ENCODE peak calls at places on chromosomes 13 and 19, in five cellular contexts. One of them, this sample, is unnamed.

GRCh38 chr13:42752731-42753130 is 28.7 kb upstream of the FAM216B start:
- DNase-seq in GM23338: no peak
- DNase-seq in PC-3: no peak
- DNase-seq in neural progenitor cell: no peak
- DNase-seq in PC-9: no peak
- DNase-seq in this sample: no peak

GRCh38 chr13:34611678-34612077 is 330.4 kb upstream of the NBEA start:
- DNase-seq in PC-3: no peak
- DNase-seq in PC-9: no peak
- DNase-seq in neural progenitor cell: peak
- DNase-seq in GM23338: no peak
- DNase-seq in this sample: no peak

GRCh38 chr13:107376393-107377085 is 808.6 kb upstream of the ARGLU1 start:
- DNase-seq in neural progenitor cell: no peak
- DNase-seq in PC-9: no peak
- DNase-seq in GM23338: no peak
- DNase-seq in PC-3: no peak
- DNase-seq in this sample: peak

GRCh38 chr13:47903836-47904235 is 97.2 kb downstream of the SUCLA2 start:
- DNase-seq in GM23338: no peak
- DNase-seq in neural progenitor cell: no peak
- DNase-seq in PC-3: peak
- DNase-seq in PC-9: peak
- DNase-seq in this sample: peak

GRCh38 chr13:111187879-111188643 is 73.0 kb downstream of the ARHGEF7 start:
- DNase-seq in neural progenitor cell: no peak
- DNase-seq in PC-3: peak
- DNase-seq in PC-9: no peak
- DNase-seq in GM23338: no peak
- DNase-seq in this sample: no peak

GRCh38 chr19:28414748-28415147 is 798.2 kb downstream of the UQCRFS1 start:
- DNase-seq in PC-3: no peak
- DNase-seq in GM23338: no peak
- DNase-seq in PC-9: no peak
- DNase-seq in neural progenitor cell: no peak
- DNase-seq in this sample: no peak

GRCh38 chr19:30854661-30855060 is 482.5 kb downstream of the ZNF536 start:
- DNase-seq in GM23338: no peak
- DNase-seq in neural progenitor cell: no peak
- DNase-seq in PC-9: no peak
- DNase-seq in PC-3: no peak
- DNase-seq in this sample: no peak

GRCh38 chr13:21690955-21691354 is 20.1 kb downstream of the FGF9 start:
- DNase-seq in PC-9: no peak
- DNase-seq in neural progenitor cell: no peak
- DNase-seq in PC-3: no peak
- DNase-seq in GM23338: no peak
- DNase-seq in this sample: no peak

GRCh38 chr13:45331981-45332830 is 8.8 kb downstream of the TPT1 start:
- DNase-seq in PC-3: peak
- DNase-seq in GM23338: no peak
- DNase-seq in PC-9: peak
- DNase-seq in neural progenitor cell: no peak
- DNase-seq in this sample: peak

GRCh38 chr13:109989155-109989554 is 202.8 kb upstream of the IRS2 start:
- DNase-seq in GM23338: no peak
- DNase-seq in PC-9: no peak
- DNase-seq in PC-3: peak
- DNase-seq in neural progenitor cell: no peak
- DNase-seq in this sample: no peak

GRCh38 chr13:111912453-111912866 is 154.5 kb upstream of the SOX1 start:
- DNase-seq in GM23338: no peak
- DNase-seq in PC-9: no peak
- DNase-seq in neural progenitor cell: no peak
- DNase-seq in PC-3: no peak
- DNase-seq in this sample: no peak

GRCh38 chr19:45716314-45717130 is 14.2 kb downstream of the FBXO46 start:
- DNase-seq in neural progenitor cell: peak
- DNase-seq in GM23338: peak
- DNase-seq in PC-3: peak
- DNase-seq in PC-9: peak
- DNase-seq in this sample: no peak

GRCh38 chr19:3670796-3671679 is 29.2 kb downstream of the PIP5K1C start:
- DNase-seq in PC-3: no peak
- DNase-seq in PC-9: no peak
- DNase-seq in neural progenitor cell: no peak
- DNase-seq in GM23338: no peak
- DNase-seq in this sample: no peak

GRCh38 chr13:109088528-109088927 is 459.1 kb downstream of the MYO16 start:
- DNase-seq in PC-9: no peak
- DNase-seq in GM23338: peak
- DNase-seq in neural progenitor cell: peak
- DNase-seq in PC-3: no peak
- DNase-seq in this sample: peak

GRCh38 chr19:4375164-4375619 is 25.2 kb downstream of the SH3GL1 start:
- DNase-seq in PC-9: peak
- DNase-seq in PC-3: peak
- DNase-seq in neural progenitor cell: no peak
- DNase-seq in GM23338: peak
- DNase-seq in this sample: no peak

GRCh38 chr13:30346159-30346788 is 38.9 kb upstream of the KATNAL1 start:
- DNase-seq in neural progenitor cell: no peak
- DNase-seq in PC-9: no peak
- DNase-seq in GM23338: no peak
- DNase-seq in PC-3: no peak
- DNase-seq in this sample: no peak

GRCh38 chr19:49057636-49058234 is at the start of gene CGB7:
- DNase-seq in neural progenitor cell: peak
- DNase-seq in PC-3: peak
- DNase-seq in GM23338: peak
- DNase-seq in PC-9: no peak
- DNase-seq in this sample: peak

GRCh38 chr19:46928951-46929350 is 68.2 kb downstream of the ARHGAP35 start:
- DNase-seq in PC-9: no peak
- DNase-seq in PC-3: peak
- DNase-seq in GM23338: peak
- DNase-seq in neural progenitor cell: no peak
- DNase-seq in this sample: peak

GRCh38 chr19:53158119-53158656 is 665 bp downstream of the ZNF347 start:
- DNase-seq in neural progenitor cell: peak
- DNase-seq in PC-3: peak
- DNase-seq in PC-9: no peak
- DNase-seq in GM23338: peak
- DNase-seq in this sample: peak

GRCh38 chr19:30784850-30785459 is 412.8 kb downstream of the ZNF536 start:
- DNase-seq in PC-3: peak
- DNase-seq in PC-9: no peak
- DNase-seq in GM23338: peak
- DNase-seq in neural progenitor cell: peak
- DNase-seq in this sample: peak

GRCh38 chr19:47399198-47399597 is 20.1 kb downstream of the MEIS3 start:
- DNase-seq in PC-3: no peak
- DNase-seq in GM23338: peak
- DNase-seq in neural progenitor cell: no peak
- DNase-seq in PC-9: no peak
- DNase-seq in this sample: no peak

GRCh38 chr13:112055417-112056206 is 11.3 kb upstream of the SOX1 start:
- DNase-seq in GM23338: peak
- DNase-seq in neural progenitor cell: peak
- DNase-seq in PC-3: no peak
- DNase-seq in PC-9: no peak
- DNase-seq in this sample: no peak

GRCh38 chr13:20174656-20175405 is 14.0 kb upstream of the GJA3 start:
- DNase-seq in PC-9: peak
- DNase-seq in GM23338: no peak
- DNase-seq in PC-3: peak
- DNase-seq in neural progenitor cell: no peak
- DNase-seq in this sample: peak

GRCh38 chr19:45103200-45103624 is 10.2 kb downstream of the PPP1R37 start:
- DNase-seq in neural progenitor cell: no peak
- DNase-seq in GM23338: no peak
- DNase-seq in PC-9: no peak
- DNase-seq in PC-3: no peak
- DNase-seq in this sample: peak

GRCh38 chr19:45087531-45087930 is 5.4 kb upstream of the PPP1R37 start:
- DNase-seq in PC-3: no peak
- DNase-seq in neural progenitor cell: no peak
- DNase-seq in PC-9: no peak
- DNase-seq in GM23338: no peak
- DNase-seq in this sample: no peak

GRCh38 chr13:36275190-36276002 is 22.2 kb downstream of the CCDC169 start:
- DNase-seq in neural progenitor cell: peak
- DNase-seq in PC-3: peak
- DNase-seq in GM23338: peak
- DNase-seq in PC-9: peak
- DNase-seq in this sample: peak

GRCh38 chr19:33724021-33724722 is 72.5 kb upstream of the KCTD15 start:
- DNase-seq in PC-9: no peak
- DNase-seq in neural progenitor cell: no peak
- DNase-seq in PC-3: no peak
- DNase-seq in GM23338: no peak
- DNase-seq in this sample: no peak

GRCh38 chr13:41558781-41559560 is 101.6 kb downstream of the RGCC start:
- DNase-seq in PC-9: no peak
- DNase-seq in neural progenitor cell: no peak
- DNase-seq in GM23338: no peak
- DNase-seq in PC-3: no peak
- DNase-seq in this sample: no peak

GRCh38 chr19:44741841-44742352 is 6.6 kb upstream of the BCL3 start:
- DNase-seq in neural progenitor cell: peak
- DNase-seq in PC-3: peak
- DNase-seq in PC-9: peak
- DNase-seq in GM23338: no peak
- DNase-seq in this sample: peak

GRCh38 chr13:24683833-24684599 is 3.8 kb downstream of the ATP12A start:
- DNase-seq in PC-3: peak
- DNase-seq in PC-9: no peak
- DNase-seq in GM23338: peak
- DNase-seq in neural progenitor cell: peak
- DNase-seq in this sample: peak

GRCh38 chr13:110922506-110922905 is 7.6 kb upstream of the ANKRD10 start:
- DNase-seq in neural progenitor cell: no peak
- DNase-seq in PC-3: no peak
- DNase-seq in PC-9: no peak
- DNase-seq in GM23338: no peak
- DNase-seq in this sample: no peak

GRCh38 chr13:113634279-113635047 is 23.5 kb downstream of the ATP4B start:
- DNase-seq in neural progenitor cell: no peak
- DNase-seq in GM23338: no peak
- DNase-seq in PC-3: no peak
- DNase-seq in PC-9: no peak
- DNase-seq in this sample: no peak
- H3K4me3 ChIP-seq in neural progenitor cell: no peak
- H3K4me3 ChIP-seq in GM23338: no peak
- H3K4me3 ChIP-seq in PC-3: no peak
- H3K4me3 ChIP-seq in PC-9: no peak
- H3K4me3 ChIP-seq in this sample: no peak

DNA sequence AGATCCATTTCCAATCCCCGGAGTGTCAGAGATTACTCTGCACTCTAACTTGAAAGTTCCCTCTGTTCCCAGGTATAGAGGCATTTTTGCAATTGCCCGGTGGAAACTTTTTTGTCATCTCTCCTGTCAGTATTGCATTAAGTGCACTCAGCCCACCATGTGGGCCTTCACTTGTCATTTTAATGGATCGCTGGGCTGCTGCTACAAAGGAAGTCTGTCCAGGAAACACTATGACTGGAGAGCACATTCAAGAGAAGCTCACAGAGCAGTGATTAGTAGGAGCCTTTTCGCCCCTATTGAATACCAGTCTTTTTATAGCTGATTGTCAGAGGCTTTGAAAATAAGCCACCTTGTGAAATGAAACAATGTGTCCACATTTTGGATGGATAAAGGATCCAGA is 181.0 kb downstream of the B3GLCT start:
- DNase-seq in GM23338: peak
- DNase-seq in PC-3: no peak
- DNase-seq in neural progenitor cell: peak
- DNase-seq in PC-9: no peak
- DNase-seq in this sample: peak
- TF ChIP-seq EZH2 in GM23338: no peak
- TF ChIP-seq EZH2 in PC-3: no peak
- TF ChIP-seq EZH2 in neural progenitor cell: no peak
- TF ChIP-seq EZH2 in PC-9: no peak
- TF ChIP-seq EZH2 in this sample: no peak

GRCh38 chr19:17327654-17328516 is 6.8 kb downstream of the ANO8 start:
- DNase-seq in GM23338: peak
- DNase-seq in PC-3: no peak
- DNase-seq in neural progenitor cell: peak
- DNase-seq in PC-9: peak
- DNase-seq in this sample: no peak
- TF ChIP-seq CTCF in GM23338: peak
- TF ChIP-seq CTCF in PC-3: no peak
- TF ChIP-seq CTCF in neural progenitor cell: peak
- TF ChIP-seq CTCF in PC-9: peak
- TF ChIP-seq CTCF in this sample: no peak

GRCh38 chr13:93226065-93226622 is 463 bp upstream of the GPC6 start:
- DNase-seq in neural progenitor cell: no peak
- DNase-seq in PC-9: no peak
- DNase-seq in GM23338: no peak
- DNase-seq in PC-3: no peak
- DNase-seq in this sample: no peak

GRCh38 chr13:93227906-93228801 is 1.5 kb downstream of the GPC6 start:
- DNase-seq in GM23338: peak
- DNase-seq in PC-3: peak
- DNase-seq in PC-9: no peak
- DNase-seq in neural progenitor cell: peak
- DNase-seq in this sample: peak

GRCh38 chr13:93225610-93226009 is 997 bp upstream of the GPC6 start:
- DNase-seq in GM23338: no peak
- DNase-seq in PC-9: no peak
- DNase-seq in neural progenitor cell: no peak
- DNase-seq in PC-3: peak
- DNase-seq in this sample: no peak

GRCh38 chr13:93227280-93227905 is 786 bp downstream of the GPC6 start:
- DNase-seq in GM23338: peak
- DNase-seq in neural progenitor cell: peak
- DNase-seq in PC-3: peak
- DNase-seq in PC-9: no peak
- DNase-seq in this sample: peak

GRCh38 chr13:93226623-93227279 is at the start of gene GPC6:
- DNase-seq in neural progenitor cell: peak
- DNase-seq in PC-3: peak
- DNase-seq in GM23338: peak
- DNase-seq in PC-9: peak
- DNase-seq in this sample: peak
- H3K4me3 ChIP-seq in neural progenitor cell: peak
- H3K4me3 ChIP-seq in PC-3: peak
- H3K4me3 ChIP-seq in GM23338: peak
- H3K4me3 ChIP-seq in PC-9: peak
- H3K4me3 ChIP-seq in this sample: peak